ENCODE peak calls at places on chromosome 3, in six cellular contexts. One of them, this sample, is unnamed.

GRCh38 chr3:148797822-148798221 is 29.8 kb upstream of the CPB1 start:
- DNase-seq in Panc1: no peak
- DNase-seq in HCT116: no peak
- DNase-seq in SK-N-SH: no peak
- DNase-seq in H1: no peak
- DNase-seq in K562: no peak
- DNase-seq in this sample: no peak

GRCh38 chr3:126013742-126014141 is 44.8 kb downstream of the ROPN1B start:
- DNase-seq in Panc1: no peak
- DNase-seq in HCT116: no peak
- DNase-seq in SK-N-SH: no peak
- DNase-seq in H1: no peak
- DNase-seq in K562: no peak
- DNase-seq in this sample: no peak

GRCh38 chr3:11197471-11197870 is 43.2 kb downstream of the HRH1 start:
- DNase-seq in Panc1: no peak
- DNase-seq in HCT116: no peak
- DNase-seq in SK-N-SH: no peak
- DNase-seq in H1: no peak
- DNase-seq in K562: no peak
- DNase-seq in this sample: no peak

GRCh38 chr3:15679306-15679705 is 77.8 kb downstream of the BTD start:
- DNase-seq in Panc1: no peak
- DNase-seq in HCT116: no peak
- DNase-seq in SK-N-SH: no peak
- DNase-seq in H1: no peak
- DNase-seq in K562: no peak
- DNase-seq in this sample: no peak

GRCh38 chr3:176766862-176767261 is 430.4 kb downstream of the TBL1XR1 start:
- DNase-seq in Panc1: no peak
- DNase-seq in HCT116: no peak
- DNase-seq in SK-N-SH: no peak
- DNase-seq in H1: no peak
- DNase-seq in K562: no peak
- DNase-seq in this sample: no peak

GRCh38 chr3:186815490-186815889 is 9.2 kb upstream of the RFC4 start:
- DNase-seq in Panc1: no peak
- DNase-seq in HCT116: no peak
- DNase-seq in SK-N-SH: no peak
- DNase-seq in H1: no peak
- DNase-seq in K562: no peak
- DNase-seq in this sample: no peak

GRCh38 chr3:37174532-37175126 is at the start of gene LRRFIP2:
- DNase-seq in Panc1: no peak
- DNase-seq in HCT116: no peak
- DNase-seq in SK-N-SH: peak; percentile 33
- DNase-seq in H1: no peak
- DNase-seq in K562: no peak
- DNase-seq in this sample: no peak

GRCh38 chr3:148737104-148737525 is 39.4 kb downstream of the AGTR1 start:
- DNase-seq in Panc1: no peak
- DNase-seq in HCT116: no peak
- DNase-seq in SK-N-SH: peak; percentile 16
- DNase-seq in H1: no peak
- DNase-seq in K562: no peak
- DNase-seq in this sample: peak; percentile 12

GRCh38 chr3:20190991-20191390 is 5.0 kb upstream of the SGO1 start:
- DNase-seq in Panc1: no peak
- DNase-seq in HCT116: no peak
- DNase-seq in SK-N-SH: no peak
- DNase-seq in H1: no peak
- DNase-seq in K562: no peak
- DNase-seq in this sample: no peak

GRCh38 chr3:111072016-111072891 is 638 bp downstream of the NECTIN3 start:
- DNase-seq in Panc1: no peak
- DNase-seq in HCT116: no peak
- DNase-seq in SK-N-SH: no peak
- DNase-seq in H1: no peak
- DNase-seq in K562: no peak
- DNase-seq in this sample: peak; percentile 5

GRCh38 chr3:70824078-70824477 is 511.6 kb upstream of the MDFIC2 start:
- DNase-seq in Panc1: no peak
- DNase-seq in HCT116: no peak
- DNase-seq in SK-N-SH: no peak
- DNase-seq in H1: no peak
- DNase-seq in K562: no peak
- DNase-seq in this sample: no peak

GRCh38 chr3:182911782-182912111 is 68.6 kb downstream of the DCUN1D1 start:
- DNase-seq in Panc1: no peak
- DNase-seq in HCT116: no peak
- DNase-seq in SK-N-SH: no peak
- DNase-seq in H1: no peak
- DNase-seq in K562: no peak
- DNase-seq in this sample: no peak

GRCh38 chr3:57974796-57975388 is 33.3 kb upstream of the FLNB start:
- DNase-seq in Panc1: peak; percentile 82
- DNase-seq in HCT116: peak; percentile 83
- DNase-seq in SK-N-SH: peak; percentile 28
- DNase-seq in H1: no peak
- DNase-seq in K562: peak; percentile 35
- DNase-seq in this sample: peak; percentile 96

GRCh38 chr3:51559266-51559907 is 20.9 kb downstream of the RAD54L2 start:
- DNase-seq in Panc1: no peak
- DNase-seq in HCT116: no peak
- DNase-seq in SK-N-SH: peak; percentile 31
- DNase-seq in H1: no peak
- DNase-seq in K562: no peak
- DNase-seq in this sample: no peak

GRCh38 chr3:176428552-176428951 is 768.7 kb downstream of the TBL1XR1 start:
- DNase-seq in Panc1: no peak
- DNase-seq in HCT116: no peak
- DNase-seq in SK-N-SH: no peak
- DNase-seq in H1: no peak
- DNase-seq in K562: no peak
- DNase-seq in this sample: no peak

GRCh38 chr3:129892857-129893615 is 475 bp downstream of the TMCC1 start:
- DNase-seq in Panc1: no peak
- DNase-seq in HCT116: no peak
- DNase-seq in SK-N-SH: peak; percentile 89
- DNase-seq in H1: no peak
- DNase-seq in K562: peak; percentile 10
- DNase-seq in this sample: peak; percentile 36

GRCh38 chr3:67662733-67663132 is 8.3 kb upstream of the SUCLG2 start:
- DNase-seq in Panc1: no peak
- DNase-seq in HCT116: no peak
- DNase-seq in SK-N-SH: no peak
- DNase-seq in H1: no peak
- DNase-seq in K562: no peak
- DNase-seq in this sample: no peak

GRCh38 chr3:31522152-31522551 is 10.6 kb upstream of the STT3B start:
- DNase-seq in Panc1: no peak
- DNase-seq in HCT116: no peak
- DNase-seq in SK-N-SH: no peak
- DNase-seq in H1: no peak
- DNase-seq in K562: no peak
- DNase-seq in this sample: no peak

GRCh38 chr3:166457382-166457781 is 620.2 kb upstream of the BCHE start:
- DNase-seq in Panc1: no peak
- DNase-seq in HCT116: no peak
- DNase-seq in SK-N-SH: no peak
- DNase-seq in H1: no peak
- DNase-seq in K562: no peak
- DNase-seq in this sample: no peak

GRCh38 chr3:20105513-20106280 is 65.5 kb downstream of the KAT2B start:
- DNase-seq in Panc1: no peak
- DNase-seq in HCT116: no peak
- DNase-seq in SK-N-SH: no peak
- DNase-seq in H1: no peak
- DNase-seq in K562: no peak
- DNase-seq in this sample: no peak

GRCh38 chr3:30813734-30814133 is 80.7 kb downstream of the GADL1 start:
- DNase-seq in Panc1: no peak
- DNase-seq in HCT116: no peak
- DNase-seq in SK-N-SH: no peak
- DNase-seq in H1: no peak
- DNase-seq in K562: no peak
- DNase-seq in this sample: no peak

GRCh38 chr3:70550723-70551319 is 238.4 kb upstream of the MDFIC2 start:
- DNase-seq in Panc1: peak; percentile 15
- DNase-seq in HCT116: no peak
- DNase-seq in SK-N-SH: peak; percentile 1
- DNase-seq in H1: no peak
- DNase-seq in K562: no peak
- DNase-seq in this sample: peak; percentile 42

DNA sequence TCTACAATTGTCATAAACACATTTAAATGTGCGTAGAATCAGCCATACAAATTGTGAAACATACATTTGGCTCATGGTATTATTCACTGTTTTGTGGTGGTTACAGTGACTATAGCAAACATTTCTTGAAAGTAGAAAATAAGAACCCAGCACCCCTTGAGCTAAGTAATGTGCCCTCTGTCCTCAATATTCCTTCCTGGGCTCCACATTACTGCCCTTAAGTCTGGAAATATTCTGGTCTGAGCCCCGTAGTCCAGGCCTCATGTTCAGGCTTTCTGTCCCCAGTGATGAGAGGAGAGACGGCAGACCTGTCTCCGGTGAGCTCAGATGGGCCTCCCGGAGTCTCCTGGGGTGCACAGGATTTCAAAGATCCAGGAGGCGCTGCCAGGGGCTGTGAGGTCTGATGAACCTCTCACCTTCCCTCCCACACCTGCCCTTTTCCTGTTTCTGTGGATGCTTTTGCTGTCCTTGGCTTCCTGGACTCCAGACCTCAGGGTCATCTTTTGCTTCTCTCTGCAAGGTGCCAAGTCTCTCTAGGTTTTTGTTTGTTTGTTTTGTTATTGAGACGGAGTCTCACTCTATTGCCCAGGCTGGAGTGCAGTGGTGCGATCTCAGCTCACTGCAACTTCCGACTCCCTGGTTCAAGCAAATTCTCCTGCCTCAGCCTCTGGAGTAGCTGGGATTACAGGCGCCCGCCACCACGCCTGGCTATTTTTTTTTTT is 8.8 kb upstream of the MUC20 start:
- DNase-seq in Panc1: no peak
- DNase-seq in HCT116: no peak
- DNase-seq in SK-N-SH: no peak
- DNase-seq in H1: no peak
- DNase-seq in K562: no peak
- DNase-seq in this sample: no peak
- TF ChIP-seq POLR2AphosphoS5 in Panc1: no peak
- TF ChIP-seq POLR2AphosphoS5 in HCT116: no peak
- TF ChIP-seq POLR2AphosphoS5 in SK-N-SH: no peak
- TF ChIP-seq POLR2AphosphoS5 in H1: no peak
- TF ChIP-seq POLR2AphosphoS5 in K562: no peak
- TF ChIP-seq POLR2AphosphoS5 in this sample: no peak

GRCh38 chr3:131543714-131544113 is 40.9 kb upstream of the MRPL3 start:
- DNase-seq in Panc1: peak; percentile 36
- DNase-seq in HCT116: peak; percentile 49
- DNase-seq in SK-N-SH: no peak
- DNase-seq in H1: no peak
- DNase-seq in K562: no peak
- DNase-seq in this sample: no peak
- TF ChIP-seq SIN3A in Panc1: no peak
- TF ChIP-seq SIN3A in HCT116: no peak
- TF ChIP-seq SIN3A in SK-N-SH: no peak
- TF ChIP-seq SIN3A in H1: no peak
- TF ChIP-seq SIN3A in K562: no peak
- TF ChIP-seq SIN3A in this sample: no peak

GRCh38 chr3:115823083-115823482 is 199.8 kb downstream of the GAP43 start:
- DNase-seq in Panc1: no peak
- DNase-seq in HCT116: no peak
- DNase-seq in SK-N-SH: no peak
- DNase-seq in H1: no peak
- DNase-seq in K562: no peak
- DNase-seq in this sample: peak; percentile 65

GRCh38 chr3:115822572-115822971 is 199.3 kb downstream of the GAP43 start:
- DNase-seq in Panc1: no peak
- DNase-seq in HCT116: no peak
- DNase-seq in SK-N-SH: no peak
- DNase-seq in H1: no peak
- DNase-seq in K562: no peak
- DNase-seq in this sample: peak; percentile 89

GRCh38 chr3:115814778-115815380 is 191.6 kb downstream of the GAP43 start:
- DNase-seq in Panc1: peak; percentile 64
- DNase-seq in HCT116: peak; percentile 59
- DNase-seq in SK-N-SH: peak; percentile 68
- DNase-seq in H1: peak; percentile 50
- DNase-seq in K562: peak; percentile 62
- DNase-seq in this sample: peak; percentile 70

GRCh38 chr3:115825046-115825445 is 201.7 kb downstream of the GAP43 start:
- DNase-seq in Panc1: no peak
- DNase-seq in HCT116: no peak
- DNase-seq in SK-N-SH: no peak
- DNase-seq in H1: no peak
- DNase-seq in K562: no peak
- DNase-seq in this sample: peak; percentile 55

DNA sequence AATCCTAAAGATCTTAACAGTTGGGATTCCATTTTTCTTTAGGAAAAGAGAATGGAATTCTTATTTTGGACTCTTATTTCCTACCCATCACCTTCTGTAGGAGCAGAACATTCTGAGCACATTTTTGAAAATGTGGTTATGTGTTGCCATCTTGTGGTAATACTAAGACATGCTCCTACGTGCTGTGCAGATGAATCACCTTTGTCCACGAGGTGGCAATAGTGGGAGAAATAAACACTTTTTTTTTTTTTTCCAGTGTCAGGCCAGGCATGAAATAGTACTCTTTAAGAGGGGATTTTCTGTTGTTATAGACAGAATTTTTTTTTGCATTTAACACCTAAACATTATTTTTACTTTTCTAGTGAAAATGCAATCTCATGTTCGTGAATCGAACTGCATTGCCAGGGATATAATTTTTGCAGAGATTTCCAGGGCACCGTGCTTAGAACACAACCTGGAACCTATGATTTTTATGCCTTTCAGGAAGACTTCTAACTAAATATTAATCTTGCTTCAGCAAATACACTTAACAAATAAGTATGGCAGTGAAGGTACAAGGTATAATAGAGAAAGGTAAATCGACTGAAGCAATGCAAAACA is 196.6 kb downstream of the GAP43 start:
- DNase-seq in Panc1: peak; percentile 83
- DNase-seq in HCT116: peak; percentile 68
- DNase-seq in SK-N-SH: peak; percentile 57
- DNase-seq in H1: peak; percentile 10
- DNase-seq in K562: peak; percentile 38
- DNase-seq in this sample: peak; percentile 81
- H3K27ac ChIP-seq in Panc1: no peak overlapping the region
- H3K27ac ChIP-seq in HCT116: no peak overlapping the region
- H3K27ac ChIP-seq in SK-N-SH: no peak overlapping the region
- H3K27ac ChIP-seq in H1: no peak overlapping the region
- H3K27ac ChIP-seq in K562: no peak overlapping the region
- H3K27ac ChIP-seq in this sample: no peak overlapping the region

DNA sequence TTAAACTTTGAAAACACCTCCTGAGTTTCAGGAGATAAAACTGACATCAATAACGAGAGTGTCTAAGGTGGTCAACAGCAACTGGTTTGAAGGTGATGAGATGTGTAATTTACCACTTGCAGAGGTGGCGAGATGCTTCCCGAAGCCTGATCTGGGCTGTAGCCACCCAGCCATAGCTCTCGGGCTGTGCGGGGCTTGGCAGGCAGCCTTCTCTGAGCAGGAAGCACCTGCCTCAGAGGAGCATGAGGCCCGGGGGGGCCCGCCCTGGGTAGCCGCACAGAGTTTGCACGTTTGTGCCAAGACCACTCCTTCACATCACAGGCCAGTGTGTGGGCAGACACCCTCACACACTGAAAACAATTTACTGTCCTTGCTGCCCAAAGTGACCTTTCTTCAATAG is 220.3 kb downstream of the CACNA2D3 start:
- DNase-seq in Panc1: no peak
- DNase-seq in HCT116: no peak
- DNase-seq in SK-N-SH: no peak
- DNase-seq in H1: no peak
- DNase-seq in K562: no peak
- DNase-seq in this sample: no peak
- TF ChIP-seq POLR2AphosphoS5 in Panc1: no peak
- TF ChIP-seq POLR2AphosphoS5 in HCT116: no peak
- TF ChIP-seq POLR2AphosphoS5 in SK-N-SH: no peak
- TF ChIP-seq POLR2AphosphoS5 in H1: no peak
- TF ChIP-seq POLR2AphosphoS5 in K562: no peak
- TF ChIP-seq POLR2AphosphoS5 in this sample: no peak